ENCODE peak calls at places on chromosomes 1 and 21, in ten cellular contexts. B, K, D, L, W, F, J, T, E and V are unnamed samples.

GRCh38 chr1:116067564-116067887 is 43.7 kb upstream of the MAB21L3 start:
- DNase-seq in K (peak), L (peak), E (no peak), B (no peak), F (peak), D (peak), T (peak), W (no peak), J (no peak), V (no peak)

GRCh38 chr1:180911640-180912161 is 996 bp upstream of the KIAA1614 start:
- DNase-seq in T (no peak), K (peak), E (no peak), J (no peak), B (no peak), L (no peak), D (no peak), W (no peak), F (no peak), V (no peak)

GRCh38 chr1:169511339-169512028 is 25.7 kb upstream of the SLC19A2 start:
- DNase-seq in D (peak), E (no peak), W (no peak), T (no peak), B (no peak), K (peak), F (peak), J (no peak), L (peak), V (peak)

GRCh38 chr1:224223819-224224714 is 41.0 kb downstream of the DEGS1 start:
- DNase-seq in E (no peak), L (peak), J (no peak), F (peak), K (peak), W (no peak), B (no peak), T (no peak), D (no peak), V (peak)

GRCh38 chr21:39175154-39175553 is 8.1 kb downstream of the PSMG1 start:
- DNase-seq in T (no peak), D (no peak), J (no peak), W (no peak), K (peak), B (no peak), F (no peak), E (no peak), L (no peak), V (no peak)

GRCh38 chr21:38268859-38269566 is 12.2 kb downstream of the KCNJ15 start:
- DNase-seq in F (no peak), J (no peak), K (no peak), B (no peak), L (no peak), W (no peak), E (no peak), D (no peak), T (no peak), V (no peak)

GRCh38 chr1:115654663-115655306 is 13.0 kb downstream of the VANGL1 start:
- DNase-seq in L (peak), F (no peak), K (peak), T (no peak), W (no peak), D (no peak), J (peak), E (no peak), B (no peak), V (no peak)

GRCh38 chr1:63732666-63733065 is 41.2 kb upstream of the ROR1 start:
- DNase-seq in B (no peak), K (peak), D (no peak), F (no peak), W (no peak), L (no peak), T (no peak), E (no peak), J (no peak), V (no peak)

GRCh38 chr1:50427086-50427817 is 4.0 kb upstream of the DMRTA2 start:
- DNase-seq in T (no peak), K (no peak), E (no peak), F (no peak), W (no peak), J (no peak), L (no peak), D (no peak), B (no peak), V (no peak)

GRCh38 chr1:226688056-226688748 is 50.9 kb downstream of the ITPKB start:
- DNase-seq in J (no peak), T (no peak), B (no peak), K (no peak), L (no peak), E (no peak), D (no peak), F (no peak), W (no peak), V (no peak)

GRCh38 chr1:29324771-29325351 is 88.5 kb downstream of the PTPRU start:
- DNase-seq in L (no peak), B (peak), K (no peak), T (no peak), W (no peak), F (no peak), D (peak), E (no peak), J (no peak), V (no peak)

GRCh38 chr21:26795866-26796329 is 49.3 kb downstream of the ADAMTS1 start:
- DNase-seq in B (peak), E (no peak), T (no peak), D (peak), J (peak), K (peak), W (no peak), L (peak), F (peak), V (peak)

GRCh38 chr21:39881661-39882060 is 14.4 kb downstream of the PCP4 start:
- DNase-seq in D (no peak), L (no peak), T (no peak), K (no peak), J (no peak), B (no peak), W (no peak), F (no peak), E (no peak), V (no peak)

GRCh38 chr1:10819198-10819901 is 22.9 kb upstream of the CASZ1 start:
- DNase-seq in T (no peak), F (no peak), J (no peak), L (no peak), D (no peak), W (no peak), K (no peak), B (no peak), E (no peak), V (no peak)

GRCh38 chr21:45029298-45029967 is 44.9 kb upstream of the ADARB1 start:
- DNase-seq in J (no peak), W (no peak), T (no peak), F (peak), D (peak), E (no peak), B (no peak), K (no peak), L (no peak), V (no peak)

GRCh38 chr1:186564558-186564957 is 103.6 kb upstream of the PDC start:
- DNase-seq in D (no peak), T (no peak), L (no peak), B (no peak), W (no peak), J (no peak), E (no peak), K (peak), F (no peak), V (no peak)

GRCh38 chr1:78668427-78668826 is 18.8 kb downstream of the IFI44 start:
- DNase-seq in W (no peak), T (no peak), B (no peak), L (no peak), F (no peak), J (no peak), K (no peak), E (no peak), D (no peak), V (no peak)

GRCh38 chr1:209583408-209583807 is at the start of gene CAMK1G:
- DNase-seq in J (no peak), T (no peak), W (no peak), B (no peak), D (no peak), K (peak), L (peak), F (peak), E (no peak), V (peak)

GRCh38 chr1:37090671-37091070 is 56.4 kb upstream of the GRIK3 start:
- DNase-seq in T (no peak), L (no peak), F (no peak), W (no peak), K (no peak), J (no peak), B (no peak), E (no peak), D (no peak), V (no peak)

GRCh38 chr21:41895643-41896493 is 16.7 kb upstream of the PRDM15 start:
- DNase-seq in T (no peak), L (peak), B (peak), E (no peak), J (no peak), D (no peak), F (peak), K (peak), W (no peak), V (no peak)

GRCh38 chr1:174337000-174337681 is 110.6 kb upstream of the GPR52 start:
- DNase-seq in T (no peak), E (no peak), K (no peak), J (no peak), W (no peak), B (no peak), F (no peak), L (no peak), D (no peak), V (no peak)

GRCh38 chr21:37367758-37368535 is 1.4 kb downstream of the DYRK1A start:
- DNase-seq in F (peak), J (peak), L (peak), D (peak), K (peak), T (peak), B (peak), E (no peak), W (no peak), V (no peak)

GRCh38 chr1:53663525-53664300 is 75.3 kb downstream of the GLIS1 start:
- DNase-seq in K (no peak), T (no peak), D (no peak), J (no peak), E (no peak), B (no peak), W (no peak), F (no peak), L (no peak), V (no peak)

GRCh38 chr1:87155180-87155579 is 173.5 kb upstream of the LMO4 start:
- DNase-seq in D (no peak), W (no peak), J (no peak), E (no peak), B (no peak), T (no peak), F (no peak), L (no peak), K (no peak), V (no peak)

GRCh38 chr1:159207774-159208459 is 3.2 kb downstream of the ACKR1 start:
- DNase-seq in F (no peak), E (no peak), J (no peak), W (no peak), T (no peak), K (no peak), L (no peak), D (no peak), B (no peak), V (no peak)

GRCh38 chr1:42576935-42577334 is 81.3 kb upstream of the PPIH start:
- DNase-seq in T (no peak), B (no peak), K (no peak), W (no peak), F (no peak), J (no peak), D (no peak), E (no peak), L (no peak), V (no peak)

GRCh38 chr1:92795166-92795565 is 10.3 kb upstream of the EVI5 start:
- DNase-seq in T (no peak), F (no peak), J (no peak), E (no peak), B (no peak), D (no peak), W (no peak), L (peak), K (peak), V (no peak)

GRCh38 chr1:50108497-50109073 is at the start of gene ELAVL4:
- DNase-seq in W (peak), K (no peak), L (no peak), F (no peak), E (no peak), T (no peak), B (no peak), J (no peak), D (no peak), V (no peak)

GRCh38 chr21:25243809-25244208 is 363.5 kb downstream of the MRPL39 start:
- DNase-seq in E (no peak), L (no peak), F (no peak), T (no peak), K (no peak), B (no peak), D (no peak), W (no peak), J (no peak), V (no peak)

GRCh38 chr21:32388306-32388705 is 4.5 kb downstream of the URB1 start:
- DNase-seq in D (no peak), B (no peak), T (no peak), K (no peak), W (no peak), L (no peak), F (no peak), E (no peak), J (no peak), V (no peak)

GRCh38 chr1:1462318-1462966 is 9.1 kb upstream of the ATAD3B start:
- DNase-seq in B (peak), F (no peak), W (no peak), K (no peak), L (no peak), E (no peak), D (no peak), T (no peak), J (no peak), V (no peak)

GRCh38 chr21:42156690-42157605 is 62.0 kb upstream of the ABCG1 start:
- DNase-seq in J (no peak), D (no peak), F (no peak), W (no peak), E (no peak), T (no peak), B (peak), K (no peak), L (no peak), V (no peak)

GRCh38 chr1:1597275-1597930 is 2.5 kb downstream of the FNDC10 start:
- DNase-seq in B (no peak), E (no peak), J (no peak), L (no peak), T (no peak), K (no peak), F (no peak), D (no peak), W (peak), V (no peak)

GRCh38 chr1:39692152-39693064 is 1.2 kb upstream of the HPCAL4 start:
- DNase-seq in T (no peak), J (peak), K (no peak), E (no peak), D (no peak), B (peak), F (no peak), W (no peak), L (no peak), V (no peak)

GRCh38 chr1:54045487-54045886 is 7.5 kb downstream of the TMEM59 start:
- DNase-seq in W (no peak), T (no peak), D (no peak), J (no peak), F (no peak), B (no peak), L (no peak), K (no peak), E (no peak), V (no peak)

GRCh38 chr21:43329361-43330269 is 97.3 kb downstream of the SIK1 start:
- DNase-seq in E (no peak), T (peak), J (no peak), W (no peak), F (no peak), K (no peak), D (no peak), B (no peak), L (no peak), V (no peak)

GRCh38 chr1:236058141-236058626 is 6.7 kb downstream of the NID1 start:
- DNase-seq in J (no peak), D (no peak), E (no peak), T (no peak), B (no peak), F (no peak), W (no peak), L (peak), K (peak), V (no peak)

GRCh38 chr1:222777977-222778376 is 36.9 kb upstream of the DISP1 start:
- DNase-seq in T (no peak), E (no peak), W (no peak), B (no peak), K (peak), D (no peak), J (no peak), L (no peak), F (no peak), V (no peak)

GRCh38 chr1:100578201-100578600 is 40.3 kb downstream of the GPR88 start:
- DNase-seq in F (peak), T (no peak), L (peak), K (no peak), D (no peak), E (no peak), J (no peak), W (no peak), B (no peak), V (no peak)

GRCh38 chr1:100573960-100574359 is 36.0 kb downstream of the GPR88 start:
- DNase-seq in B (no peak), E (no peak), L (no peak), T (no peak), W (no peak), D (no peak), K (no peak), F (no peak), J (no peak), V (no peak)

GRCh38 chr1:100580446-100580845 is 42.5 kb downstream of the GPR88 start:
- DNase-seq in K (peak), D (no peak), T (no peak), F (no peak), B (no peak), E (no peak), L (no peak), J (no peak), W (no peak), V (no peak)

GRCh38 chr1:100569888-100570287 is 31.9 kb downstream of the GPR88 start:
- DNase-seq in F (no peak), D (no peak), T (no peak), W (no peak), B (no peak), E (no peak), J (no peak), K (no peak), L (no peak), V (no peak)

GRCh38 chr1:100575406-100575805 is 37.5 kb downstream of the GPR88 start:
- DNase-seq in W (no peak), T (no peak), E (no peak), K (no peak), L (no peak), J (no peak), F (no peak), B (no peak), D (no peak), V (no peak)
- TF ChIP-seq CTCF in W (no peak), T (no peak), E (no peak), K (no peak), L (no peak), J (no peak), F (no peak), B (no peak), D (no peak), V (no peak)

GRCh38 chr1:20483833-20484525 is 2.0 kb downstream of the CAMK2N1 start:
- DNase-seq in J (no peak), D (no peak), K (peak), L (peak), E (no peak), W (no peak), F (no peak), B (peak), T (peak), V (no peak)

GRCh38 chr1:20481158-20481617 is 4.8 kb downstream of the CAMK2N1 start:
- DNase-seq in J (no peak), T (no peak), B (peak), W (no peak), F (no peak), D (no peak), K (peak), L (no peak), E (no peak), V (no peak)

GRCh38 chr1:20481643-20482498 is 4.1 kb downstream of the CAMK2N1 start:
- DNase-seq in L (no peak), K (no peak), D (no peak), E (no peak), F (no peak), B (no peak), T (no peak), W (no peak), J (no peak), V (no peak)

GRCh38 chr1:20484526-20485462 is 1.2 kb downstream of the CAMK2N1 start:
- DNase-seq in L (no peak), F (no peak), J (no peak), E (no peak), B (no peak), T (peak), W (no peak), K (no peak), D (no peak), V (no peak)

GRCh38 chr1:20483098-20483832 is 2.7 kb downstream of the CAMK2N1 start:
- DNase-seq in W (no peak), D (no peak), B (no peak), K (no peak), F (no peak), L (no peak), T (no peak), J (no peak), E (no peak), V (no peak)
- H3K4me3 ChIP-seq in W (no peak), D (peak), B (peak), K (peak), F (peak), L (peak), T (peak), J (peak), E (peak), V (peak)

DNA sequence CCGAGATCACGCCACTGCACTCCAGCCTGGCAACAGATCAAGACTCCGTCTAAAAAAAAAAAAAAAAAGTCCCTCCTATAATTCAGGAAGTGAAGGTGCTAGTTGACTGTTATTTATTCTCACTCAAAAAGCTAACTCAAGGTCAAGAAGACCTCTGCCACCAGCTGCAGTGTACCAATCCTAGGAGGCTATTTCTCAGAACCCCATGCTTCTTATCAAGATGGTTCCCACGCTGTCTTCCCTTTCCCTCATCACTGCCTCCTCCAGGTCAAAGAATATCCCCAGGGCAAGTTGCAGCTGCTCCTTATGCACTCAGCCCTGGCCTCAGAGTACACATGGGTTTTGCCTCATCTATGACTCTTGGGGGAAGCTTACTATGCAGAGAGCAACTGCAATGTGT is 53.6 kb downstream of the RERE start:
- DNase-seq in F (no peak), K (peak), D (no peak), J (no peak), E (no peak), W (no peak), L (no peak), T (no peak), B (no peak), V (no peak)
- H3K27ac ChIP-seq in F (no peak), K (no peak), D (no peak), J (no peak), E (no peak), W (no peak), L (no peak), T (no peak), B (no peak), V (no peak)

DNA sequence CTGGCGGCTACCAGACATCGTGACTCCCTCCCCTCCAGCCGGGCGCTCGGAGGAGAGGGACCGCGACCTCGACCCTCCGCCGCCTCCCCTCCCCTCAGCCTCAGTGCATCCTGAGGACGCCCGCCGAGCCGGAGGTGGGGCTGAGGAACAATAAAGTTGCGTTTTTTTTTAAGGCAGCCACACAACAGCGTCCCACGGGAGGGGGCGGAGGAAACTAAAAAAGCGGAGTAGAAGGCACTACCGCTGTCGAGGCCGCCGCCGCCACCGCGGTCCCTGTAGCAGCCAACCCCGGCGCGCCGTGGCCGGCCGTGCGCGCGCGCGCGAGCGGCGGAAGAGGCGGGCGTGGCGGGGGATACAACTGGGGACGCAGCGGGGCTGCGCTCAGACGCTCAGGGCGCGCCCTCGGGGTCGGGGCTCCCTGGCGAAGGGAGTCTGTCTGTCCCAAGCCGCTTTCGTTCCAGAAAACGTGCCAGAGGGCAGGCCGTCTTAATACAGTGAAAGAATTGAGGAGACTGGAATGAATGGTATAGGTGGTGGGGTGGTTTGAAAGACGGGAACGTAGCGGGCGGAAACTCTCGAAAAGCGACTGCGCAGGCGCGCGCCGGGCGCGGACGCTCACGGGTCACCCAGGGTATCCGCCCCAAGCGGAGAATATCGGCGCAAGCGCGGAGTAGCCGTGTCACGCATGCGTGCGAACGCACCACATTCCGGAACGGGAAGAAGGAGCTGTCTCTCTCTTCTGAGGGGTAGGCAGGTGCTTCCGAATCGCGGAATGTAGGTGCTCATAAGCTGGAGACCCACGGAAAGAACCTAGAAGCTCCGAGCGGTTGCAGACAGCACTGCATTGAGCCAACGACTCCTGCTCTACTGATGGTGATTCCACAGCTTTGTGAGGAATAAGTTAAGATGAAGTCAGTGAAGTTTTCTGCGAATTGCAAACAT is at the start of gene COP1:
- DNase-seq in E (peak), T (peak), W (peak), L (peak), F (peak), K (peak), J (peak), D (peak), B (peak), V (peak)
- TF ChIP-seq CTCF in E (no peak), T (no peak), W (no peak), L (no peak), F (no peak), K (no peak), J (no peak), D (peak), B (peak), V (no peak)